ENCODE peak calls at places on chromosomes 3 and 15, in eight cellular contexts. M, J, R, W, K, O, D and Z are unnamed samples.
A peak's percentile ranks its signal among the peaks of the same experiment; 100 is the strongest.

GRCh38 chr3:186782542-186783069 is 771 bp upstream of the EIF4A2 start:
- DNase-seq in M (peak; percentile 30), J (peak; percentile 48), D (no peak), W (no peak), R (no peak), K (no peak), O (no peak), Z (no peak)

GRCh38 chr3:52882377-52882776 is 15.0 kb downstream of the STIMATE start:
- DNase-seq in W (no peak), R (no peak), J (no peak), O (no peak), K (no peak), D (no peak), M (no peak), Z (no peak)

GRCh38 chr15:66720206-66721010 is 18.4 kb downstream of the SMAD6 start:
- DNase-seq in M (no peak), K (peak; percentile 97), J (no peak), O (no peak), R (peak; percentile 67), W (no peak), D (no peak), Z (no peak)

GRCh38 chr3:14274999-14275961 is 96.7 kb downstream of the LSM3 start:
- DNase-seq in O (no peak), W (no peak), K (no peak), J (peak; percentile 27), R (no peak), D (no peak), M (peak; percentile 32), Z (no peak)

GRCh38 chr3:27666708-27667107 is 55.4 kb downstream of the EOMES start:
- DNase-seq in K (peak; percentile 90), D (peak; percentile 49), O (peak; percentile 82), J (no peak), R (no peak), W (peak; percentile 12), M (no peak), Z (peak; percentile 68)

GRCh38 chr3:138361561-138361971 is 13.2 kb downstream of the MRAS start:
- DNase-seq in W (no peak), K (no peak), R (no peak), D (no peak), M (no peak), J (no peak), O (peak; percentile 42), Z (no peak)

GRCh38 chr15:58443291-58443690 is 11.5 kb downstream of the LIPC start:
- DNase-seq in W (no peak), M (no peak), D (no peak), R (no peak), K (peak; percentile 44), O (no peak), J (no peak), Z (no peak)

GRCh38 chr3:13563911-13564310 is 15.0 kb downstream of the FBLN2 start:
- DNase-seq in K (peak; percentile 64), W (no peak), O (no peak), J (no peak), D (no peak), R (no peak), M (no peak), Z (no peak)

GRCh38 chr3:125143538-125143937 is 69.0 kb downstream of the SLC12A8 start:
- DNase-seq in K (no peak), W (no peak), R (no peak), M (no peak), O (no peak), J (no peak), D (no peak), Z (no peak)

GRCh38 chr3:193391902-193392301 is 13.3 kb upstream of the ATP13A5 start:
- DNase-seq in D (no peak), O (no peak), J (no peak), R (peak; percentile 55), M (no peak), K (no peak), W (no peak), Z (no peak)

GRCh38 chr3:38107911-38108648 is 28.8 kb downstream of the ACAA1 start:
- DNase-seq in W (no peak), J (no peak), M (no peak), O (peak; percentile 51), K (no peak), D (no peak), R (no peak), Z (no peak)

GRCh38 chr3:66744521-66744920 is 243.7 kb upstream of the LRIG1 start:
- DNase-seq in D (no peak), O (no peak), M (no peak), W (no peak), K (no peak), R (no peak), J (no peak), Z (no peak)

GRCh38 chr15:91849180-91849579 is 4.3 kb upstream of the SLCO3A1 start:
- DNase-seq in K (no peak), W (no peak), O (no peak), J (no peak), R (no peak), D (no peak), M (no peak), Z (no peak)

GRCh38 chr3:62003833-62004232 is 369.5 kb downstream of the FEZF2 start:
- DNase-seq in R (no peak), W (no peak), D (no peak), M (no peak), K (peak; percentile 4), J (no peak), O (no peak), Z (no peak)

GRCh38 chr3:194396897-194397756 is 1.9 kb downstream of the GP5 start:
- DNase-seq in D (no peak), W (no peak), K (no peak), O (no peak), R (no peak), J (no peak), M (no peak), Z (no peak)

GRCh38 chr15:23504003-23504402 is 57.0 kb upstream of the GOLGA6L2 start:
- DNase-seq in J (no peak), D (no peak), M (no peak), R (no peak), K (no peak), W (no peak), O (no peak), Z (no peak)

GRCh38 chr15:87631093-87631492 is 625.4 kb downstream of the NTRK3 start:
- DNase-seq in K (no peak), W (no peak), M (no peak), O (no peak), R (no peak), D (no peak), J (no peak), Z (no peak)

GRCh38 chr15:78244101-78244500 is 9.7 kb upstream of the ACSBG1 start:
- DNase-seq in J (peak; percentile 80), D (peak; percentile 35), R (no peak), W (no peak), M (peak; percentile 24), O (peak; percentile 43), K (no peak), Z (no peak)

GRCh38 chr3:45724919-45725318 is 35.7 kb downstream of the SACM1L start:
- DNase-seq in M (no peak), K (no peak), R (no peak), J (no peak), O (no peak), W (no peak), D (no peak), Z (no peak)

GRCh38 chr3:45716790-45717336 is 27.7 kb downstream of the SACM1L start:
- DNase-seq in O (no peak), W (no peak), K (no peak), D (no peak), M (no peak), J (no peak), R (no peak), Z (no peak)

GRCh38 chr3:45715945-45716344 is 26.7 kb downstream of the SACM1L start:
- DNase-seq in R (no peak), D (no peak), O (no peak), W (no peak), M (no peak), J (no peak), K (peak; percentile 38), Z (no peak)

GRCh38 chr3:45719761-45720487 is 30.7 kb downstream of the SACM1L start:
- DNase-seq in O (no peak), W (no peak), J (no peak), M (no peak), R (no peak), K (no peak), D (no peak), Z (no peak)
- H3K27ac ChIP-seq in O (no peak overlapping the region), W (no peak overlapping the region), J (no peak overlapping the region), M (no peak overlapping the region), R (no peak overlapping the region), K (no peak overlapping the region), D (no peak overlapping the region), Z (no peak overlapping the region)

GRCh38 chr15:63906266-63906584 is 72.5 kb upstream of the HERC1 start:
- DNase-seq in O (no peak), W (no peak), D (no peak), J (no peak), R (no peak), M (no peak), K (no peak), Z (no peak)
- H3K27ac ChIP-seq in O (no peak overlapping the region), W (no peak overlapping the region), D (no peak overlapping the region), J (peak overlapping the region; percentile 15), R (no peak overlapping the region), M (no peak overlapping the region), K (no peak overlapping the region), Z (no peak overlapping the region)

GRCh38 chr3:45029216-45029615 is 3.1 kb downstream of the CLEC3B start:
- DNase-seq in J (no peak), D (no peak), K (no peak), W (no peak), O (no peak), R (no peak), M (no peak), Z (no peak)

GRCh38 chr3:45026038-45026437 is at the start of gene CLEC3B:
- DNase-seq in W (no peak), K (peak; percentile 85), M (no peak), R (no peak), J (no peak), D (peak; percentile 33), O (peak; percentile 80), Z (no peak)

GRCh38 chr3:45026957-45027356 is 854 bp downstream of the CLEC3B start:
- DNase-seq in R (peak; percentile 15), K (peak; percentile 95), J (no peak), D (peak; percentile 32), O (peak; percentile 85), W (no peak), M (peak; percentile 4), Z (no peak)

GRCh38 chr3:45029661-45030060 is 3.6 kb downstream of the CLEC3B start:
- DNase-seq in O (no peak), D (no peak), W (no peak), K (peak; percentile 97), R (no peak), J (no peak), M (no peak), Z (no peak)

DNA sequence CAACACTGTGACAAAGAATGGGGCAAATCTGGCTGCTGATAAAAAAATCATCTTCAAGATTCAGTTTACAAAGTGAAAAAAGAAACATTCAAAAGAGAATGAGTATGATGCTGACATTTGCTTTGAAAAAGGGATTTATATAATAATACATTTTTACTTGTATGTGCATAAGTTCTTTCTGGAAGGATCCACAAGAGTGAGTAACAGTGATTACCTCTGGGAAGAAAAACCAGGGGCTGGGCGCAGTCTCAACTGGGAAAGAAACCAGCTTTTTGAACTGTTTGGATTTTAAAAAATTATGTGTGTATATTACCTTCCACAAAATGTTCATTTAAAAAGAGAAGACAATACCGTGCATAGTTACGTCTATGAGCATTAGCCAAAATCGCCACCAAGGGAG is 1.3 kb downstream of the CLEC3B start:
- DNase-seq in W (no peak), J (no peak), O (no peak), R (no peak), M (no peak), K (peak; percentile 43), D (no peak), Z (no peak)
- H3K27ac ChIP-seq in W (no peak overlapping the region), J (no peak overlapping the region), O (peak overlapping the region; percentile 72), R (no peak overlapping the region), M (no peak overlapping the region), K (peak overlapping the region; percentile 88), D (peak overlapping the region; percentile 64), Z (peak overlapping the region; percentile 49)

GRCh38 chr15:64153480-64154367 is 2.2 kb downstream of the SNX22 start:
- DNase-seq in D (peak; percentile 92), M (peak; percentile 77), W (peak; percentile 78), O (peak; percentile 93), J (peak; percentile 84), R (peak; percentile 92), K (peak; percentile 89), Z (peak; percentile 64)
- H3K27ac ChIP-seq in D (peak overlapping the region; percentile 7), M (peak overlapping the region; percentile 35), W (peak overlapping the region; percentile 83), O (peak overlapping the region; percentile 49), J (no peak overlapping the region), R (peak overlapping the region; percentile 77), K (peak overlapping the region; percentile 33), Z (peak overlapping the region; percentile 59)